ENCODE peak calls at places on chromosomes 4 and X, in ten cellular contexts. F, R, N, X, V, S, U, I, T and W are unnamed samples.

GRCh38 chr4:86441175-86441960 is 81.5 kb upstream of the MAPK10 start:
- DNase-seq in F (no peak), R (no peak), N (no peak), X (no peak), V (peak; percentile 23), S (no peak), U (no peak), I (no peak), T (no peak), W (no peak)

GRCh38 chr4:3202836-3203820 is 45.8 kb upstream of the MSANTD1 start:
- DNase-seq in F (no peak), R (no peak), N (no peak), X (no peak), V (no peak), S (peak; percentile 33), U (no peak), I (no peak), T (peak; percentile 77), W (peak; percentile 32)

GRCh38 chrX:12972867-12973560 is 1.9 kb upstream of the TMSB4X start:
- DNase-seq in F (no peak), R (no peak), N (no peak), X (no peak), V (no peak), S (no peak), U (no peak), I (no peak), T (no peak), W (no peak)

GRCh38 chr4:41009411-41009810 is 204.9 kb downstream of the APBB2 start:
- DNase-seq in F (no peak), R (no peak), N (no peak), X (no peak), V (peak; percentile 87), S (no peak), U (no peak), I (no peak), T (no peak), W (no peak)

GRCh38 chrX:108795240-108795639 is 58.9 kb upstream of the IRS4 start:
- DNase-seq in F (no peak), R (no peak), N (no peak), X (no peak), V (no peak), S (no peak), U (no peak), I (no peak), T (no peak), W (no peak)

GRCh38 chr4:7823416-7823824 is 116.2 kb downstream of the AFAP1 start:
- DNase-seq in F (no peak), R (peak; percentile 57), N (peak; percentile 40), X (peak; percentile 44), V (no peak), S (peak; percentile 74), U (no peak), I (no peak), T (no peak), W (no peak)

GRCh38 chr4:107392380-107392779 is 327.7 kb downstream of the PAPSS1 start:
- DNase-seq in F (no peak), R (no peak), N (no peak), X (no peak), V (no peak), S (no peak), U (no peak), I (no peak), T (no peak), W (no peak)

GRCh38 chrX:1207496-1208025 is 4.9 kb downstream of the CRLF2 start:
- DNase-seq in F (no peak), R (no peak), N (peak; percentile 70), X (no peak), V (no peak), S (no peak), U (no peak), I (no peak), T (no peak), W (no peak)

GRCh38 chr4:153143527-153144348 is 60.5 kb upstream of the TRIM2 start:
- DNase-seq in F (no peak), R (no peak), N (peak; percentile 13), X (peak; percentile 35), V (peak; percentile 65), S (no peak), U (no peak), I (no peak), T (no peak), W (peak; percentile 42)

DNA sequence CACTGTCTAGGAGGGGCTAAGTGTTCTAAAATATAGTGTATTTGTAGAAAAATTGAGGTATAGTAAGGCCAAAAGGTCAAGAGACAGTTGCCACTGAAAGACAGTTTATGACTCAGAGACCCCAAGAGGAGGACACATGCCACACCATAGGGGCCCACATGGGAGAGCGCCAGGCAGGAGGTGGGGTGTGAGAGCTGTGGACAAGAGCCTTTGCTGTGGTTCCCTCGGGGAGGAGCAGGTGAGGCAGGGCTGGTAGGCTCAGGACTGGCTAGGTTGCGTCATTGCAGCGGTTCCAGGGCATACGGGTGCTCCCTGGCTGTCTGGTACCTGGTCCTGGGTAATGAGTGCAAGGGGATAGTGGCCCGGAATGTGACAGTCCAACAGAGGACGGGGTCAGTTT is 37.6 kb downstream of the CCNQ start:
- DNase-seq in F (no peak), R (no peak), N (no peak), X (no peak), V (no peak), S (no peak), U (no peak), I (no peak), T (no peak), W (no peak)
- H3K27me3 ChIP-seq in F (no peaks in the 10 kb centered on the region), R (no peaks in the 10 kb centered on the region), N (no peaks in the 10 kb centered on the region), X (peaks cover 4% of the 10 kb centered on the region), V (peaks cover 15% of the 10 kb centered on the region), S (no peaks in the 10 kb centered on the region), U (no peaks in the 10 kb centered on the region), I (peaks cover 61% of the 10 kb centered on the region), T (peaks cover 5% of the 10 kb centered on the region), W (no peaks in the 10 kb centered on the region)

GRCh38 chr4:101348367-101348827 is 1.1 kb upstream of the PPP3CA start:
- DNase-seq in F (no peak), R (no peak), N (no peak), X (peak; percentile 38), V (peak; percentile 17), S (no peak), U (no peak), I (peak; percentile 46), T (no peak), W (no peak)

GRCh38 chr4:101346312-101346561 is 1.1 kb downstream of the PPP3CA start:
- DNase-seq in F (no peak), R (no peak), N (no peak), X (no peak), V (no peak), S (no peak), U (no peak), I (peak; percentile 23), T (no peak), W (no peak)

GRCh38 chr4:101346562-101347266 is 612 bp downstream of the PPP3CA start:
- DNase-seq in F (peak; percentile 22), R (peak; percentile 42), N (peak; percentile 70), X (peak; percentile 59), V (peak; percentile 53), S (peak; percentile 73), U (peak; percentile 93), I (peak; percentile 35), T (peak; percentile 76), W (peak; percentile 79)

GRCh38 chr4:101347267-101347556 is at the start of gene PPP3CA:
- DNase-seq in F (no peak), R (no peak), N (no peak), X (no peak), V (no peak), S (no peak), U (no peak), I (peak; percentile 31), T (no peak), W (no peak)

DNA sequence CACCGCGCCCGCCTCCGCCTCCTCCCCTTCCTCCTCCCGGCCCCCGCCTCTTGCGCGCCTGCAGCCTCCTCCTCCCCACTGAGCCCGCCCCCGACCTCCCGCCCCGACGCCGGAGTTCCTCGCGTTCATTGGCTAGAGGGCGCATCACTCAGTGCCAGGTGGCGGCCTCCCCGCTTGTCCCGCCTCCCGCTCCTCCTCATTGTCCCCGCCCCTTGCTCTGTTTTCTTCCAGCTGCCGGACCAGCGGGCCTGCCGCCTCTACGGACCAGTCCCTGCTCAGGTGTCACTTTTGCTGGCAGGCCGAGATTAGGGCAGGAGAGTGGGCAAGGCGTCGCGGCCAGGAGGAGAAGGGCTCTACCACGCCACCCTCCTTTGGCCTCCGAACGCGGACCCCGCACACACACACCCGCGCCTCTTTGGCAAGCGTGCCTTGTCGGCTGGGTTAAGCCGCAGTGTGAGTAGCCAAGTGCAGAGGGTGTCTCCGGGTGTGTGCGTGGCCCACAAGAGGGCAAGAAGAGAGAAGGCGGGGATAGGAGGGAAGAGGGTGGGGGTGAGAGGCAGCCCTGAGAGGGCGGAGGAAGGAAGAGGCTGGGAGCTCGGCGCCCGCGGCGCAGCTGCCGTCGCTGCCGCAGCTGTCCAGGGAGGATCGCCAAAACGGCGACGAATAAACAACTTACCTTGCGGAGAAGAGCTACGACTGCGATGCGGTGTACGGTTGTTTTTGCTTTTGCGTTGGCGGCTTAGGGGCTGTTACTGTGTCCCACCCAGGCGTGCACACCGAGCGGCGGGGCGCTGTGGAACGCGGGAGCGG is 436 bp upstream of the PPP3CA start:
- DNase-seq in F (peak; percentile 95), R (peak; percentile 98), N (peak; percentile 99), X (peak; percentile 100), V (peak; percentile 95), S (peak; percentile 99), U (peak; percentile 100), I (peak; percentile 97), T (peak; percentile 100), W (peak; percentile 99)
- TF ChIP-seq POLR2A in F (peak; percentile 40), R (peak; percentile 60), N (peak; percentile 70), X (no peak), V (peak; percentile 43), S (peak; percentile 72), U (peak; percentile 32), I (peak; percentile 42), T (peak; percentile 76), W (peak; percentile 95)

DNA sequence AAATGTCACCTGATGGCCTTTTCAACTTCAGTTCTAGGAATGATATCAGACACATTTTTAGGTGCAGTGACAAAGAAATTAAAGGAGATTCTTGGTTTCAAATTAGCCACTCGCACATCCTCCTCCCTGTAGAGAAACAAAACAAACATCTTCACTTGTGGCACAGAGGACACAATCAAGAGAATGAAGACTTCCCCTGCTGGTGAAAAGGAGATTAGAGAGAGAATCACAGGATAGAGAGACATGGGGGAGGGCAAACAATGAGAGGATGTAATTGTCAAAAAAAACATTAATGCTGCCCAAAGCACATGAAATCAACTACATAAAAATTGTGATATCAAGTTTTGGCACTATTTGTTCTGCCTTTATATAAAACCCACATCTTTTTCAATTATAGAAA is 34.5 kb downstream of the ACE2 start:
- DNase-seq in F (no peak), R (no peak), N (no peak), X (no peak), V (no peak), S (no peak), U (no peak), I (no peak), T (no peak), W (no peak)
- TF ChIP-seq CTCF in F (no peak), R (no peak), N (no peak), X (no peak), V (no peak), S (no peak), U (no peak), I (no peak), T (no peak), W (no peak)

DNA sequence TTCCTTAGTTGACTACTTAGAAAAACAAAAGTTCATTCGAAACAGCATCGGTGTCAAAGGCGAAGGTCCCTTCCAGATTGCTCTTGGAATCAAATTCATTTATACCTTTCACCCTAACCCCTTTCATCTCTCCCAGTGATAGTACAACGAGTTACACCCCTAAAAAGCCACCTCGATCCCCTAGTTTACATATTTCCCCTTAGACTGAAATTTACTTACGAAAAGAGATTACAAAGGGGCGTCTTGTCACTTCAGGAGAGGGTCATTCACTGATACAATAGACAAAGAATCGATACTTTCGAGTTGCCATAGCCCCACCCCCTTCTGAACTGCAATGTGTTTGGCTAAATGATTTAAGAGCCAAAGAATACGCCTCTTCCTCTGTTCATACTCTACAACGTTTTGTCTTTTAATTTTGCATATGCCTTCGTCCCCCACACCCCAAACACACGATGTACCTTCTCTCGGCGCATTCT is 88.3 kb downstream of the HPRT1 start:
- DNase-seq in F (no peak), R (no peak), N (no peak), X (no peak), V (no peak), S (no peak), U (no peak), I (no peak), T (no peak), W (no peak)
- H3K27me3 ChIP-seq in F (peaks cover 100% of the 10 kb centered on the region), R (no peaks in the 10 kb centered on the region), N (no peaks in the 10 kb centered on the region), X (peaks cover 47% of the 10 kb centered on the region), V (no peaks in the 10 kb centered on the region), S (no peaks in the 10 kb centered on the region), U (peaks cover 34% of the 10 kb centered on the region), I (peaks cover 91% of the 10 kb centered on the region), T (peaks cover 42% of the 10 kb centered on the region), W (no peaks in the 10 kb centered on the region)